ENCODE peak calls at places on chromosomes 12 and 14, in nine cellular contexts. One of them, this sample, is unnamed.

GRCh38 chr12:19771858-19772257 is 332.6 kb downstream of the AEBP2 start:
- DNase-seq in glutamatergic neuron: no peak
- DNase-seq in psoas muscle: no peak
- DNase-seq in kidney epithelial cell: no peak
- DNase-seq in SK-N-SH: no peak
- DNase-seq in GM06990: no peak
- DNase-seq in fibroblast of lung: peak
- DNase-seq in GM20000: no peak
- DNase-seq in mesothelial cell of epicardium: no peak
- DNase-seq in this sample: no peak

GRCh38 chr14:91244501-91244901 is at the start of gene GPR68:
- DNase-seq in glutamatergic neuron: peak
- DNase-seq in psoas muscle: peak
- DNase-seq in kidney epithelial cell: no peak
- DNase-seq in SK-N-SH: peak
- DNase-seq in GM06990: no peak
- DNase-seq in fibroblast of lung: peak
- DNase-seq in GM20000: no peak
- DNase-seq in mesothelial cell of epicardium: no peak
- DNase-seq in this sample: no peak

GRCh38 chr12:79420146-79420618 is 270.6 kb downstream of the PAWR start:
- DNase-seq in glutamatergic neuron: no peak
- DNase-seq in psoas muscle: no peak
- DNase-seq in kidney epithelial cell: peak
- DNase-seq in SK-N-SH: no peak
- DNase-seq in GM06990: no peak
- DNase-seq in fibroblast of lung: peak
- DNase-seq in GM20000: no peak
- DNase-seq in mesothelial cell of epicardium: no peak
- DNase-seq in this sample: no peak

GRCh38 chr12:34107781-34108404 is 85.6 kb downstream of the ALG10 start:
- DNase-seq in glutamatergic neuron: no peak
- DNase-seq in psoas muscle: no peak
- DNase-seq in kidney epithelial cell: no peak
- DNase-seq in SK-N-SH: no peak
- DNase-seq in GM06990: no peak
- DNase-seq in fibroblast of lung: no peak
- DNase-seq in GM20000: no peak
- DNase-seq in mesothelial cell of epicardium: no peak
- DNase-seq in this sample: no peak

GRCh38 chr14:89813485-89814080 is 140.9 kb downstream of the EFCAB11 start:
- DNase-seq in glutamatergic neuron: no peak
- DNase-seq in psoas muscle: no peak
- DNase-seq in kidney epithelial cell: peak
- DNase-seq in SK-N-SH: no peak
- DNase-seq in GM06990: no peak
- DNase-seq in fibroblast of lung: peak
- DNase-seq in GM20000: no peak
- DNase-seq in mesothelial cell of epicardium: peak
- DNase-seq in this sample: no peak

GRCh38 chr12:88577537-88577936 is 2.7 kb downstream of the KITLG start:
- DNase-seq in glutamatergic neuron: no peak
- DNase-seq in psoas muscle: no peak
- DNase-seq in kidney epithelial cell: no peak
- DNase-seq in SK-N-SH: no peak
- DNase-seq in GM06990: no peak
- DNase-seq in fibroblast of lung: no peak
- DNase-seq in GM20000: no peak
- DNase-seq in mesothelial cell of epicardium: no peak
- DNase-seq in this sample: no peak

GRCh38 chr12:31206038-31206670 is 119.8 kb downstream of the SINHCAF start:
- DNase-seq in glutamatergic neuron: no peak
- DNase-seq in psoas muscle: no peak
- DNase-seq in kidney epithelial cell: peak
- DNase-seq in SK-N-SH: no peak
- DNase-seq in GM06990: no peak
- DNase-seq in fibroblast of lung: peak
- DNase-seq in GM20000: no peak
- DNase-seq in mesothelial cell of epicardium: no peak
- DNase-seq in this sample: no peak

GRCh38 chr14:49586673-49587460 is 687 bp upstream of the RPS29 start:
- DNase-seq in glutamatergic neuron: peak
- DNase-seq in psoas muscle: peak
- DNase-seq in kidney epithelial cell: peak
- DNase-seq in SK-N-SH: peak
- DNase-seq in GM06990: peak
- DNase-seq in fibroblast of lung: peak
- DNase-seq in GM20000: peak
- DNase-seq in mesothelial cell of epicardium: no peak
- DNase-seq in this sample: peak

DNA sequence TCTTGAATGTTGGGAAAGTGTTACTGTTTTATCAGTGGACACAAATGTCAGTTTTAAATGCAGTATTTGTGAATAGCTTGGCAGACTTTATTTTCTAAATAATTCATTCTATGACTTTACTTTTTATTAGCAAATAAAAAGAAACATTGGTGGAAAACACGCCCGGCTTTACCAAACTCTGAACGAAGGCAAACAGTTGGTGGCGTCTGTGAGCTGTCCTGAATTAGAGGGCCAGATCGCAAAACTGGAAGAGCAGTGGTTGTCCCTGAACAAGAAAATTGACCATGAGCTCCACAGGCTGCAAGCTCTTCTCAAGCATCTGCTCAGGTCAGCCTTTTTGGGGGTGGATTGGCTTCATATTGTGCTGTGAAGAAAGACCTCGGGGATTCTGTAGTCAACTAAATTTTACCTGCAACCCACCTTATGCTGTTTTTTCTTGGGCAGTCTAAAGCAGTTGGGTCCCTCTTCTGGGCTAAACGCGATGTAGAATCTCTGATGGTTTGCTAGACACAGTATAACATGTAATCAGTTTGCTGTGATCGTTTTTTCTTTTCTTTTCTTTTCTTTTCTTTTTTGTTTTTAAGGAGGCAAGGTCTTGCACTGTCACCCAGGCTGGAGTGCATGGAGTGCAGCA is 156.4 kb downstream of the ESR2 start:
- DNase-seq in glutamatergic neuron: no peak
- DNase-seq in psoas muscle: no peak
- DNase-seq in kidney epithelial cell: no peak
- DNase-seq in SK-N-SH: no peak
- DNase-seq in GM06990: no peak
- DNase-seq in fibroblast of lung: peak
- DNase-seq in GM20000: peak
- DNase-seq in mesothelial cell of epicardium: no peak
- DNase-seq in this sample: no peak
- TF ChIP-seq CTCF in glutamatergic neuron: no peak
- TF ChIP-seq CTCF in psoas muscle: no peak
- TF ChIP-seq CTCF in kidney epithelial cell: peak
- TF ChIP-seq CTCF in SK-N-SH: peak
- TF ChIP-seq CTCF in GM06990: peak
- TF ChIP-seq CTCF in fibroblast of lung: peak
- TF ChIP-seq CTCF in GM20000: no peak
- TF ChIP-seq CTCF in mesothelial cell of epicardium: no peak
- TF ChIP-seq CTCF in this sample: no peak

GRCh38 chr14:86961106-86961716 is 1031.8 kb downstream of the GALC start:
- DNase-seq in glutamatergic neuron: no peak
- DNase-seq in psoas muscle: no peak
- DNase-seq in kidney epithelial cell: no peak
- DNase-seq in SK-N-SH: peak
- DNase-seq in GM06990: no peak
- DNase-seq in fibroblast of lung: peak
- DNase-seq in GM20000: no peak
- DNase-seq in mesothelial cell of epicardium: no peak
- DNase-seq in this sample: peak
- TF ChIP-seq CTCF in glutamatergic neuron: peak
- TF ChIP-seq CTCF in psoas muscle: no peak
- TF ChIP-seq CTCF in kidney epithelial cell: no peak
- TF ChIP-seq CTCF in SK-N-SH: peak
- TF ChIP-seq CTCF in GM06990: peak
- TF ChIP-seq CTCF in fibroblast of lung: no peak
- TF ChIP-seq CTCF in GM20000: no peak
- TF ChIP-seq CTCF in mesothelial cell of epicardium: peak
- TF ChIP-seq CTCF in this sample: peak

GRCh38 chr12:86917121-86917520 is 660.9 kb upstream of the MGAT4C start:
- DNase-seq in glutamatergic neuron: no peak
- DNase-seq in psoas muscle: no peak
- DNase-seq in kidney epithelial cell: no peak
- DNase-seq in SK-N-SH: no peak
- DNase-seq in GM06990: no peak
- DNase-seq in fibroblast of lung: no peak
- DNase-seq in GM20000: no peak
- DNase-seq in mesothelial cell of epicardium: no peak
- DNase-seq in this sample: no peak

DNA sequence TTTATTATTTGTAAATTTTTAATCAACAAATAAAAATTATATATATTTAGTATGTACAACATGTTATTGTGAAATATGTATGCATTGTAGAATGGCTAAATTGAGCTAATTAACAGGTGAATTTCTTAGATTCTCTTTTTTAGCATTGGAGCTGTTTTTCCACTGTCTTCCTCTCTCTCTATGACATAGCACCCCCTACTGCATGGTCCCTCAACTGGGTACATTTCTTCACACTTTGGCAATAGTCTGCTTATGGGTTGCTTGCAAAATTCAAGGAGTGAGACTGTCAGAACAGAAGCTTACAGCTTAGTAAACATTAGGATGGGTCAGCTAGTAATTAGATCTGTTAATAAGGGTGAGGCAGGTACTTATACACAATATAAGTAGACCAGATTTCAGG is 658.5 kb upstream of the MGAT4C start:
- DNase-seq in glutamatergic neuron: no peak
- DNase-seq in psoas muscle: no peak
- DNase-seq in kidney epithelial cell: peak
- DNase-seq in SK-N-SH: peak
- DNase-seq in GM06990: no peak
- DNase-seq in fibroblast of lung: peak
- DNase-seq in GM20000: peak
- DNase-seq in mesothelial cell of epicardium: no peak
- DNase-seq in this sample: peak
- TF ChIP-seq CTCF in glutamatergic neuron: peak
- TF ChIP-seq CTCF in psoas muscle: no peak
- TF ChIP-seq CTCF in kidney epithelial cell: peak
- TF ChIP-seq CTCF in SK-N-SH: peak
- TF ChIP-seq CTCF in GM06990: no peak
- TF ChIP-seq CTCF in fibroblast of lung: peak
- TF ChIP-seq CTCF in GM20000: no peak
- TF ChIP-seq CTCF in mesothelial cell of epicardium: peak
- TF ChIP-seq CTCF in this sample: peak

DNA sequence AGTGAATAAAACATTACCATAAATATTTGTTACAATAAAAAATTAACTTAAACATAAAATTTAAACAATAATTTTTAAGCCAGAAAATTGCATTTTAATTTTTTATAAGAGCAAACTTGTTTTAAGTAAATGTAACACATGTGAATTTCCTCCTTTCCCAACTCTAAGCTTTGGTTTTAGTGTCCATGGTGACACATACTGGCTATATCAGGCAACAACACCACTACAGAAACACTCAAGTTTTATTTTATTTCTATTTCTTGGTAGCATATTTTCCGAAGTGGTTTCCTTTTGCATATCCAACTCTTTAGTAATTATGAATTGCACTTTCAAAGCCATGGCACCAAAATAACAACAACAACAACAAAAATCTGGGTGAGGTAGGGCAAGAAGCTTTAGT is 2.2 kb downstream of the NELL2 start:
- DNase-seq in glutamatergic neuron: no peak
- DNase-seq in psoas muscle: no peak
- DNase-seq in kidney epithelial cell: no peak
- DNase-seq in SK-N-SH: peak
- DNase-seq in GM06990: no peak
- DNase-seq in fibroblast of lung: peak
- DNase-seq in GM20000: peak
- DNase-seq in mesothelial cell of epicardium: no peak
- DNase-seq in this sample: no peak
- TF ChIP-seq CTCF in glutamatergic neuron: no peak
- TF ChIP-seq CTCF in psoas muscle: no peak
- TF ChIP-seq CTCF in kidney epithelial cell: peak
- TF ChIP-seq CTCF in SK-N-SH: peak
- TF ChIP-seq CTCF in GM06990: peak
- TF ChIP-seq CTCF in fibroblast of lung: no peak
- TF ChIP-seq CTCF in GM20000: no peak
- TF ChIP-seq CTCF in mesothelial cell of epicardium: no peak
- TF ChIP-seq CTCF in this sample: no peak

DNA sequence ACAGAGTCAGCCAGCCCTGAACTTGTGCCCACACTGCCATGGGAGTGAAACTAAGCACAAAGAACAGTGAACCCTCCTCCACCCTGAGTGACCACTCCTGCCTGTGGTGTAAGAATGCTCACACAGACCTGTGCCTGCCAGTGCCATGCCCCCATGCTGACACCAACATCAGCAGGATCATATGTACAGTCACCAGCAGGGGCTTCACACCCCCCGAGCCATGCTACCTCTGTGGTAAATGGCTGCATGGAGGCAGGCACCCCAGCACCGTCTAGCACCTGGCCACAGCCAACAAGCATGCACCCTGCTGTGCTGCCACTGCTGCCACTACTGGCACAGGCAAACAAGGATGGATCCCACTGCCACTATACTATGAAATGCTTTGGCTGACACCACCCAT is 344.4 kb upstream of the CCDC196 start:
- DNase-seq in glutamatergic neuron: no peak
- DNase-seq in psoas muscle: no peak
- DNase-seq in kidney epithelial cell: no peak
- DNase-seq in SK-N-SH: no peak
- DNase-seq in GM06990: no peak
- DNase-seq in fibroblast of lung: no peak
- DNase-seq in GM20000: no peak
- DNase-seq in mesothelial cell of epicardium: no peak
- DNase-seq in this sample: no peak
- TF ChIP-seq CTCF in glutamatergic neuron: no peak
- TF ChIP-seq CTCF in psoas muscle: no peak
- TF ChIP-seq CTCF in kidney epithelial cell: no peak
- TF ChIP-seq CTCF in SK-N-SH: no peak
- TF ChIP-seq CTCF in GM06990: no peak
- TF ChIP-seq CTCF in fibroblast of lung: no peak
- TF ChIP-seq CTCF in GM20000: no peak
- TF ChIP-seq CTCF in mesothelial cell of epicardium: no peak
- TF ChIP-seq CTCF in this sample: no peak

This sample was measured in endothelial cell.